ENCODE peak calls at places on chromosomes 2 and 18, in eight cellular contexts. L is psoas muscle, U is RWPE2, A is kidney, E is colonic mucosa, K is right lobe of liver, M is prostate gland, O is upper lobe of left lung. D is an unnamed sample.

GRCh38 chr18:64119916-64120315 is 29.0 kb downstream of the LINC00305 start:
- DNase-seq in L (no peak), U (no peak), A (no peak), E (no peak), K (no peak), M (no peak), O (no peak), D (no peak)

GRCh38 chr18:3791258-3791657 is 341.3 kb downstream of the TGIF1 start:
- DNase-seq in L (no peak), U (no peak), A (no peak), E (no peak), K (no peak), M (no peak), O (no peak), D (no peak)

GRCh38 chr2:240151477-240152031 is 11.1 kb upstream of the OTOS start:
- DNase-seq in L (no peak), U (no peak), A (peak; percentile 55), E (no peak), K (no peak), M (no peak), O (no peak), D (no peak)

GRCh38 chr2:191877875-191878274 is 31.0 kb upstream of the CAVIN2 start:
- DNase-seq in L (no peak), U (no peak), A (no peak), E (no peak), K (no peak), M (no peak), O (no peak), D (no peak)

GRCh38 chr2:99317156-99317872 is 16.3 kb upstream of the LYG1 start:
- DNase-seq in L (no peak), U (no peak), A (no peak), E (no peak), K (no peak), M (no peak), O (no peak), D (no peak)

GRCh38 chr18:77073336-77074093 is 59.1 kb downstream of the MBP start:
- DNase-seq in L (no peak), U (no peak), A (no peak), E (no peak), K (no peak), M (no peak), O (no peak), D (no peak)

GRCh38 chr2:196479350-196479749 is 160.2 kb upstream of the CCDC150 start:
- DNase-seq in L (no peak), U (no peak), A (no peak), E (no peak), K (no peak), M (no peak), O (no peak), D (no peak)

GRCh38 chr2:240986787-240987411 is 11.5 kb upstream of the SNED1 start:
- DNase-seq in L (peak; percentile 91), U (peak; percentile 48), A (peak; percentile 93), E (no peak), K (peak; percentile 86), M (peak; percentile 67), O (peak; percentile 84), D (peak; percentile 64)

GRCh38 chr2:237449193-237449797 is 35.3 kb upstream of the COL6A3 start:
- DNase-seq in L (peak; percentile 88), U (no peak), A (no peak), E (no peak), K (no peak), M (peak; percentile 55), O (no peak), D (peak; percentile 80)

GRCh38 chr2:47479863-47480262 is 76.9 kb downstream of the MSH2 start:
- DNase-seq in L (no peak), U (no peak), A (no peak), E (no peak), K (no peak), M (no peak), O (no peak), D (no peak)

GRCh38 chr2:241112592-241112991 is 10.5 kb upstream of the MTERF4 start:
- DNase-seq in L (no peak), U (no peak), A (peak; percentile 42), E (no peak), K (no peak), M (no peak), O (no peak), D (no peak)

GRCh38 chr18:8948471-8949149 is 153.9 kb upstream of the NDUFV2 start:
- DNase-seq in L (no peak), U (no peak), A (no peak), E (no peak), K (no peak), M (no peak), O (no peak), D (no peak)

GRCh38 chr2:193011870-193012269 is 817.1 kb upstream of the TMEFF2 start:
- DNase-seq in L (no peak), U (no peak), A (peak; percentile 30), E (no peak), K (no peak), M (no peak), O (no peak), D (no peak)

GRCh38 chr2:226869371-226869770 is 33.5 kb downstream of the RHBDD1 start:
- DNase-seq in L (no peak), U (no peak), A (no peak), E (no peak), K (no peak), M (peak; percentile 47), O (no peak), D (no peak)

GRCh38 chr2:25936889-25937545 is 45.3 kb downstream of the KIF3C start:
- DNase-seq in L (no peak), U (no peak), A (peak; percentile 40), E (no peak), K (no peak), M (peak; percentile 26), O (peak; percentile 24), D (no peak)

GRCh38 chr2:10329880-10330699 is 27.4 kb downstream of the HPCAL1 start:
- DNase-seq in L (no peak), U (no peak), A (no peak), E (no peak), K (no peak), M (no peak), O (no peak), D (no peak)

GRCh38 chr2:205003288-205003687 is 458.0 kb downstream of the PARD3B start:
- DNase-seq in L (no peak), U (no peak), A (no peak), E (no peak), K (no peak), M (no peak), O (no peak), D (no peak)

GRCh38 chr2:182081602-182082260 is 96.1 kb downstream of the PPP1R1C start:
- DNase-seq in L (no peak), U (no peak), A (no peak), E (no peak), K (no peak), M (no peak), O (no peak), D (no peak)

GRCh38 chr2:54871457-54872103 is 148.1 kb downstream of the EML6 start:
- DNase-seq in L (no peak), U (no peak), A (no peak), E (no peak), K (no peak), M (no peak), O (peak; percentile 32), D (no peak)

GRCh38 chr2:36450466-36451196 is 95.1 kb downstream of the CRIM1 start:
- DNase-seq in L (no peak), U (no peak), A (no peak), E (no peak), K (no peak), M (no peak), O (no peak), D (no peak)
- H3K4me3 ChIP-seq in L (no peak overlapping the region), U (no peak overlapping the region), A (no peak overlapping the region), E (no peak overlapping the region), K (no peak overlapping the region), M (no peak overlapping the region), O (no peak overlapping the region), D (no peak overlapping the region)

DNA sequence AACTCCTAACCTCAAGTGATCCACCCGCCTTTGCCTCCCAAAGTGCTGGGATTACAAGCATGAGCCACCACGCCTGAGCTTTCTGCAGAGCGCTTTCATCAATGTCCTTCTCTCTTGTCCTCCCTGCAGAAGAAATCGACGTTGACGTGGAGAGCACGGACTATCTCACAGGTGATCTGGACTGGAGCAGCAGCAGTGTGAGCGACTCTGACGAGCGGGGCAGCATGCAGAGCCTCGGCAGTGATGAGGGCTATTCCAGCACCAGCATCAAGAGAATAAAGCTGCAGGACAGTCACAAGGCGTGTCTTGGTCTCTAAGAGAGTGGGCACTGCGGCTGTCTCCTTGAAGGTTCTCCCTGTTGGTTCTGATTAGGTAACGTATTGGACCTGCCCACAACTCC is 23.1 kb downstream of the MXD1 start:
- DNase-seq in L (no peak), U (no peak), A (no peak), E (no peak), K (no peak), M (no peak), O (no peak), D (no peak)
- TF ChIP-seq CTCF in L (no peak), U (no peak), A (no peak), E (no peak), K (no peak), M (no peak), O (no peak), D (no peak)

DNA sequence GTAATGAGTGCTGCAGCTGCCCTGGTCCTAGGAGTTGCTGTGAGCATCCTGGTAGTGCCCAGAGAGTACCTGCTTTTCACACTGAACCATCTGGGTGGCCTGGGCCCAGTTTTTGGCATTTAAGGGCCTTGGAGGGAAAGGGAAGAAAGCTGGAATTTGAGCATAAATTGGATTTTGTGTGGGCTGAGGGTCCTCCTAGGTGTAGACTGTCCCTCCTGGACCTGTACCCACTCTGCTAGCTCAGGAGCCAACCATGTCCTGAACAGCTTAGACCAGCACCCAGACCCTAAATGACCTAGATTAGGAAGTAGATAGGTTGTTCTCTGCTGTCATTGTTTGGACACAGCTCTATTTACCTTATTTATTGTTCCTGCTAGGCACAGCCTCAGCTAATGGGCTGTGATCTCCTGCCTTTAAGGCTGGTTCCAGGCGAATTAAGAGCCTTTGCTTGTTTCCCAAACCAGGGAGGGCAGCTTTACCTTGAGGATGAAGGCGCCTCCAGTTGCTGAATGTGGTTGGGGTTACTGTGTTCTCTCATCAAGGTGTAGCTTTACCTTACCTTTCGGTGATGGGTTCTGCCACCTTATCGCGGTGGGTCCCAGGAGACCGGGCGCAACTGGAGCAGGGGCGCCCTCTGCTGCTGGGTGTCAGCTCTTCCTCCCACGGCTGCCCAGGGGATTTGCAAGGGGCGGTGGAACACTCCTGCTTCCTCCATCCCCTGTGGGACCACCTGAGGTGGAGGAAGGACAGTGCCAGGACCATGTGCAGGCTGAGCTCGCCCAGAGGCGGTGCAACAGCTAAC is 34.4 kb downstream of the ITGA6 start:
- DNase-seq in L (peak; percentile 73), U (no peak), A (peak; percentile 83), E (peak; percentile 84), K (peak; percentile 80), M (peak; percentile 73), O (peak; percentile 89), D (no peak)
- H3K4me1 ChIP-seq in L (peaks cover 4% of the 10 kb centered on the region), U (peaks cover 80% of the 10 kb centered on the region), A (peaks cover 24% of the 10 kb centered on the region), E (peaks cover 20% of the 10 kb centered on the region), K (peaks cover 4% of the 10 kb centered on the region), M (peaks cover 32% of the 10 kb centered on the region), O (peaks cover 52% of the 10 kb centered on the region), D (peaks cover 93% of the 10 kb centered on the region)

DNA sequence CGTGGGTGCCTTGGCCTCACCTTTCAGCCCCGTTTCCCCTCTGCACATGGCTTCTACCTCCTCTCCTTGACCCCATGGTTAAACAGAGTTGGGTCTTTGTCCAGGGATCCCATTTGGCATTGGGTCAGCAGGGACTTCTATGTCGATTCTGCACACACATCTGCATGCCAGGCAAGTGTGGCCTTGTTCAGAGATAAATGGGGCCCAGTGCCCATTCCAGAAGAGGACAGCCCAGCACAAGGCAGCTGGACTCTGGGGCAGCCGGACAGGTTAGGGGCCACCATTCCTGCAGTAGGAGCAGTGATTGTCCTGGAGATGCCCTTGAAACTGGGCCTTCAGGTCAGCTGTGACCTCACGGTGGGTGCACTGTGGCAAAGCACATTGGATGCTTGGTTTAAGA is 13.1 kb downstream of the CABLES1 start:
- DNase-seq in L (no peak), U (no peak), A (no peak), E (no peak), K (no peak), M (no peak), O (no peak), D (no peak)
- H3K4me3 ChIP-seq in L (no peak overlapping the region), U (no peak overlapping the region), A (no peak overlapping the region), E (no peak overlapping the region), K (no peak overlapping the region), M (no peak overlapping the region), O (no peak overlapping the region), D (no peak overlapping the region)